ENCODE peak calls at places on chromosome 10, in eight cellular contexts. K is fibroblast of lung; C is HepG2; N is naive thymus-derived CD4-positive, alpha-beta T cell; P is IMR-90; G is GM23248; T is heart right ventricle; O is uterus. W is an unnamed sample.

GRCh38 chr10:108582387-108582786 is 1340.9 kb downstream of the XPNPEP1 start:
- DNase-seq in K (peak; percentile 19), C (no peak), N (no peak), P (no peak), G (peak; percentile 46), T (no peak), O (no peak), W (no peak)

GRCh38 chr10:25047902-25048301 is 31.5 kb downstream of the THNSL1 start:
- DNase-seq in K (peak; percentile 28), C (no peak), N (no peak), P (peak; percentile 66), G (peak; percentile 95), T (no peak), O (no peak), W (no peak)

GRCh38 chr10:59709472-59710125 is at the start of gene SLC16A9:
- DNase-seq in K (peak; percentile 47), C (peak; percentile 12), N (no peak), P (peak; percentile 11), G (peak; percentile 45), T (peak; percentile 57), O (peak; percentile 72), W (no peak)

GRCh38 chr10:132658546-132659205 is 121.1 kb downstream of the INPP5A start:
- DNase-seq in K (no peak), C (no peak), N (no peak), P (no peak), G (no peak), T (no peak), O (no peak), W (no peak)

GRCh38 chr10:79070091-79070610 is 1.4 kb downstream of the ZMIZ1 start:
- DNase-seq in K (peak; percentile 54), C (no peak), N (no peak), P (no peak), G (peak; percentile 63), T (peak; percentile 64), O (no peak), W (no peak)

GRCh38 chr10:25508112-25508815 is 333.5 kb downstream of the GPR158 start:
- DNase-seq in K (no peak), C (no peak), N (no peak), P (no peak), G (no peak), T (no peak), O (no peak), W (no peak)

GRCh38 chr10:133294189-133294588 is 14.5 kb downstream of the TUBGCP2 start:
- DNase-seq in K (no peak), C (no peak), N (no peak), P (no peak), G (no peak), T (no peak), O (no peak), W (no peak)

GRCh38 chr10:24651923-24652322 is 71.8 kb downstream of the ARHGAP21 start:
- DNase-seq in K (no peak), C (no peak), N (no peak), P (no peak), G (no peak), T (no peak), O (no peak), W (no peak)

DNA sequence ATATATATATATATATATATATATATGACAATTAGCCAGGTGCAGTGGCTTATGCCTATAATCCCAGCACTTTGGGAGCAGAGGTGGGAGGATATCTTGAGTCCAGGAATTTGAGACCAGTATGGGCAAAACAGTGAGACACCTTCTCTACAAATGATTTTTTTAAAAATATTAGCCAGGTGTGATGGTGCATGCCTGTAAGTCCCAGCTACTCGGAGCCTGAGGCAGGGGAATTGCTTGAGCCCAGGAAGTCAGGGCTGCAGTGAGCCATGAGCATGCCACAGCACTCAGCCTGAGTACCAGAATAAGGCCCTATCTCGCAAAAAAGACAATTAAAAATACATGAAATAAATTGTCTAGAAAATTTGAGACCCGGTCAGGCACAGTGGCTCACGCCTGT is 47.2 kb upstream of the MSRB2 start:
- DNase-seq in K (no peak), C (no peak), N (no peak), P (no peak), G (no peak), T (no peak), O (no peak), W (no peak)
- H3K27ac ChIP-seq in K (no peak overlapping the region), C (no peak overlapping the region), N (no peak overlapping the region), P (no peak overlapping the region), G (no peak overlapping the region), T (no peak overlapping the region), O (no peak overlapping the region), W (no peak overlapping the region)

GRCh38 chr10:88974446-88975376 is 15.9 kb upstream of the FAS start:
- DNase-seq in K (peak; percentile 60), C (no peak), N (peak; percentile 28), P (peak; percentile 44), G (peak; percentile 56), T (no peak), O (no peak), W (no peak)

GRCh38 chr10:88968316-88968882 is 15.8 kb upstream of the ACTA2 start:
- DNase-seq in K (no peak), C (no peak), N (no peak), P (no peak), G (peak; percentile 53), T (no peak), O (no peak), W (no peak)

GRCh38 chr10:88975377-88975720 is 15.2 kb upstream of the FAS start:
- DNase-seq in K (no peak), C (no peak), N (no peak), P (no peak), G (peak; percentile 19), T (no peak), O (no peak), W (no peak)

GRCh38 chr10:88974012-88974411 is 16.6 kb upstream of the FAS start:
- DNase-seq in K (peak; percentile 50), C (no peak), N (no peak), P (peak; percentile 47), G (peak; percentile 63), T (no peak), O (no peak), W (no peak)

GRCh38 chr10:88971668-88972067 is 18.9 kb upstream of the FAS start:
- DNase-seq in K (peak; percentile 72), C (no peak), N (no peak), P (peak; percentile 28), G (peak; percentile 60), T (no peak), O (no peak), W (no peak)
- H3K4me3 ChIP-seq in K (no peak overlapping the region), C (no peak overlapping the region), N (no peak overlapping the region), P (no peak overlapping the region), G (peak overlapping the region; percentile 54), T (no peak overlapping the region), O (no peak overlapping the region), W (no peak overlapping the region)

GRCh38 chr10:70655316-70655715 is 17.0 kb upstream of the ADAMTS14 start:
- DNase-seq in K (no peak), C (no peak), N (no peak), P (no peak), G (no peak), T (no peak), O (no peak), W (no peak)
- H3K9me3 ChIP-seq in K (no peaks in the 10 kb centered on the region), C (peaks cover 8% of the 10 kb centered on the region), N (no peaks in the 10 kb centered on the region), P (peaks cover 4% of the 10 kb centered on the region), G (no peaks in the 10 kb centered on the region), T (no peaks in the 10 kb centered on the region), O (no peaks in the 10 kb centered on the region), W (no peaks in the 10 kb centered on the region)

GRCh38 chr10:1045415-1045814 is 3.5 kb downstream of the IDI1 start:
- DNase-seq in K (no peak), C (no peak), N (no peak), P (no peak), G (no peak), T (no peak), O (no peak), W (no peak)

GRCh38 chr10:1047937-1048336 is 982 bp downstream of the IDI1 start:
- DNase-seq in K (no peak), C (no peak), N (no peak), P (no peak), G (peak; percentile 51), T (no peak), O (no peak), W (no peak)

GRCh38 chr10:1044146-1044545 is 4.8 kb downstream of the IDI1 start:
- DNase-seq in K (no peak), C (no peak), N (no peak), P (no peak), G (no peak), T (no peak), O (no peak), W (no peak)

GRCh38 chr10:1043532-1043995 is 5.4 kb downstream of the IDI1 start:
- DNase-seq in K (no peak), C (no peak), N (peak; percentile 35), P (no peak), G (no peak), T (no peak), O (peak; percentile 36), W (no peak)

DNA sequence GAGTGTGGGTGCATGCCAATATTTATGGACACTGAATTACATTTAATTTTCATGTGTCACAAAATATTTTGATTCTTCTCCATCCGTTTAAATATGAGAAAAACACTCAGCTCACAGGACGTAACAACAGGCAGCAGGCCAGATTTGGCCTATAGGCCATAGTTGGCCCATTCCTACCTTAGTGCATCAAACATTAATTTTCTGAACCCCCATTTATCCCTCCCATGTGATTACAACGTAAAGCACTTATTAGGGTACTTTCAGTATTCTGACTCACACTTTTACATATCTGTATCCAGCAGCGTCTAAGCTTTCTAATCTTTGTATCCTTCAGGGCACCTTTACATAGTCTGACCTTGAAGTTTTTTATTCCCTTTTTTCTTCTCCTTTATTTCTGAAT is 4.0 kb downstream of the IDI1 start:
- DNase-seq in K (no peak), C (no peak), N (no peak), P (no peak), G (no peak), T (no peak), O (no peak), W (no peak)
- H3K27ac ChIP-seq in K (no peak overlapping the region), C (no peak overlapping the region), N (no peak overlapping the region), P (no peak overlapping the region), G (no peak overlapping the region), T (no peak overlapping the region), O (peak overlapping the region; percentile 67), W (peak overlapping the region; percentile 50)

W was measured in SK-N-MC.